ENCODE peak calls at places on chromosome 1, in ten cellular contexts. S is CD8-positive, alpha-beta T cell; Z is kidney epithelial cell; Q is GM06990; G is cardiac muscle cell; A is suprapubic skin; I is ovary; M is SK-N-SH; V is GM23248; D is PC-3. U is an unnamed sample. For H3K27me3, the result is how much of the 10 kb centered on the place peaks cover.

GRCh38 chr1:33397125-33397506 is 33.8 kb downstream of the PHC2 start:
- DNase-seq in D (no peak), V (no peak), I (no peak), S (no peak), A (no peak), M (no peak), Z (no peak), Q (no peak), G (no peak), U (no peak)

GRCh38 chr1:109151146-109151545 is 37.2 kb downstream of the ELAPOR1 start:
- DNase-seq in I (no peak), M (no peak), A (no peak), D (peak), S (no peak), Z (peak), Q (no peak), G (peak), V (peak), U (peak)

GRCh38 chr1:7596126-7596755 is 174.9 kb upstream of the VAMP3 start:
- DNase-seq in Z (no peak), V (no peak), D (no peak), I (no peak), M (no peak), S (no peak), Q (no peak), A (peak), G (no peak), U (no peak)

GRCh38 chr1:198273901-198274300 is 117.1 kb downstream of the NEK7 start:
- DNase-seq in G (no peak), A (no peak), M (no peak), Z (no peak), I (no peak), D (peak), S (no peak), V (no peak), Q (no peak), U (no peak)

GRCh38 chr1:231423648-231424047 is 1.6 kb upstream of the EGLN1 start:
- DNase-seq in I (no peak), S (no peak), A (no peak), G (no peak), V (no peak), M (no peak), D (peak), Z (no peak), Q (no peak), U (no peak)

GRCh38 chr1:236120725-236121153 is 21.6 kb upstream of the GPR137B start:
- DNase-seq in D (no peak), G (no peak), Z (no peak), V (no peak), I (no peak), A (no peak), Q (peak), S (no peak), M (no peak), U (no peak)

GRCh38 chr1:177346960-177347359 is 176.2 kb downstream of the BRINP2 start:
- DNase-seq in M (no peak), G (no peak), Q (no peak), S (no peak), Z (no peak), V (no peak), I (no peak), D (no peak), A (no peak), U (no peak)

GRCh38 chr1:9317591-9318331 is 25.1 kb downstream of the SPSB1 start:
- DNase-seq in M (no peak), Z (peak), D (peak), V (peak), I (peak), S (no peak), A (no peak), G (peak), Q (no peak), U (peak)

GRCh38 chr1:15727866-15728534 is 8.1 kb upstream of the SLC25A34 start:
- DNase-seq in I (no peak), G (no peak), M (no peak), V (no peak), Q (no peak), Z (no peak), D (no peak), S (no peak), A (no peak), U (peak)

GRCh38 chr1:245086389-245086969 is 68.3 kb upstream of the KIF26B start:
- DNase-seq in D (no peak), Q (no peak), M (no peak), I (no peak), Z (no peak), S (no peak), A (no peak), V (peak), G (peak), U (no peak)

GRCh38 chr1:228240411-228241240 is 32.8 kb downstream of the OBSCN start:
- DNase-seq in V (no peak), I (no peak), S (no peak), G (no peak), M (no peak), Q (no peak), D (no peak), Z (no peak), A (no peak), U (no peak)

GRCh38 chr1:112309499-112309898 is 86.5 kb upstream of the CTTNBP2NL start:
- DNase-seq in A (no peak), V (no peak), S (no peak), M (no peak), D (no peak), G (no peak), I (no peak), Q (no peak), Z (no peak), U (no peak)

GRCh38 chr1:117664314-117664713 is 58.5 kb downstream of the TENT5C start:
- DNase-seq in V (no peak), A (no peak), M (no peak), Q (peak), S (no peak), D (no peak), I (no peak), Z (no peak), G (no peak), U (no peak)

GRCh38 chr1:26858891-26859630 is 3.9 kb upstream of the SFN start:
- DNase-seq in I (no peak), G (no peak), V (peak), Q (no peak), S (no peak), Z (no peak), D (peak), A (no peak), M (no peak), U (no peak)

GRCh38 chr1:203492486-203493130 is 1.3 kb upstream of the OPTC start:
- DNase-seq in Z (no peak), M (no peak), A (no peak), Q (no peak), I (no peak), V (no peak), G (no peak), D (no peak), S (no peak), U (no peak)

GRCh38 chr1:94285026-94285654 is 47.8 kb upstream of the ARHGAP29 start:
- DNase-seq in I (no peak), Z (no peak), D (peak), M (no peak), G (no peak), V (peak), S (no peak), A (no peak), Q (no peak), U (no peak)

GRCh38 chr1:7334475-7335035 is 436.5 kb upstream of the VAMP3 start:
- DNase-seq in G (peak), S (no peak), A (peak), Z (peak), Q (no peak), M (peak), D (no peak), V (peak), I (no peak), U (no peak)

GRCh38 chr1:234848972-234849641 is 239.1 kb upstream of the IRF2BP2 start:
- DNase-seq in S (no peak), M (no peak), I (no peak), Q (no peak), A (no peak), D (peak), G (peak), V (peak), Z (peak), U (no peak)

GRCh38 chr1:145425436-145426029 is at the start of gene NBPF20:
- DNase-seq in S (peak), I (peak), V (peak), G (peak), M (peak), Z (peak), D (peak), Q (peak), A (peak), U (peak)

GRCh38 chr1:96843601-96844000 is 122.0 kb downstream of the PTBP2 start:
- DNase-seq in Z (no peak), A (no peak), D (no peak), M (no peak), Q (no peak), V (no peak), I (no peak), G (no peak), S (no peak), U (no peak)

GRCh38 chr1:224873645-224874369 is 55.7 kb upstream of the DNAH14 start:
- DNase-seq in S (no peak), G (peak), Z (no peak), Q (no peak), A (no peak), D (peak), M (no peak), I (no peak), V (peak), U (no peak)

GRCh38 chr1:17013598-17014320 is 2.0 kb upstream of the ATP13A2 start:
- DNase-seq in A (no peak), M (no peak), S (no peak), Z (no peak), D (no peak), G (no peak), Q (no peak), V (no peak), I (no peak), U (peak)

GRCh38 chr1:174153085-174153824 is 6.1 kb upstream of the RABGAP1L start:
- DNase-seq in I (no peak), D (peak), A (no peak), M (no peak), Q (peak), V (peak), S (no peak), G (no peak), Z (no peak), U (no peak)

GRCh38 chr1:25661043-25661807 is 44.6 kb downstream of the MAN1C1 start:
- DNase-seq in Q (no peak), Z (no peak), I (no peak), S (no peak), G (peak), V (peak), D (peak), A (peak), M (no peak), U (peak)

GRCh38 chr1:26318338-26319064 is 743 bp downstream of the CD52 start:
- DNase-seq in M (no peak), V (peak), I (no peak), A (no peak), Q (peak), D (no peak), S (no peak), Z (no peak), G (no peak), U (peak)

GRCh38 chr1:108028841-108029401 is 63.9 kb upstream of the VAV3 start:
- DNase-seq in Z (no peak), I (no peak), M (no peak), G (no peak), S (no peak), Q (no peak), V (no peak), D (no peak), A (no peak), U (no peak)

GRCh38 chr1:51946300-51946699 is 44.2 kb downstream of the RAB3B start:
- DNase-seq in G (no peak), Q (no peak), I (no peak), M (no peak), V (peak), S (no peak), A (no peak), Z (no peak), D (no peak), U (no peak)

GRCh38 chr1:219414250-219414649 is 198.7 kb downstream of the ZC3H11B start:
- DNase-seq in A (no peak), D (peak), M (no peak), G (no peak), S (no peak), Z (no peak), V (no peak), Q (no peak), I (no peak), U (no peak)

GRCh38 chr1:21027805-21028204 is 148.9 kb downstream of the EIF4G3 start:
- DNase-seq in Z (no peak), A (no peak), S (no peak), M (no peak), D (no peak), I (no peak), G (peak), V (no peak), Q (no peak), U (no peak)

GRCh38 chr1:228424685-228425660 is 8.3 kb upstream of the TRIM17 start:
- DNase-seq in A (no peak), V (no peak), D (no peak), I (no peak), S (no peak), Q (no peak), M (no peak), Z (no peak), G (no peak), U (no peak)

GRCh38 chr1:64197076-64197475 is 6.3 kb upstream of the UBE2U start:
- DNase-seq in M (no peak), S (no peak), Q (no peak), Z (no peak), A (no peak), I (no peak), V (no peak), D (no peak), G (no peak), U (no peak)

GRCh38 chr1:229756666-229757065 is 130.6 kb downstream of the URB2 start:
- DNase-seq in Q (no peak), D (peak), S (no peak), G (peak), Z (peak), M (no peak), V (peak), A (no peak), I (no peak), U (no peak)

DNA sequence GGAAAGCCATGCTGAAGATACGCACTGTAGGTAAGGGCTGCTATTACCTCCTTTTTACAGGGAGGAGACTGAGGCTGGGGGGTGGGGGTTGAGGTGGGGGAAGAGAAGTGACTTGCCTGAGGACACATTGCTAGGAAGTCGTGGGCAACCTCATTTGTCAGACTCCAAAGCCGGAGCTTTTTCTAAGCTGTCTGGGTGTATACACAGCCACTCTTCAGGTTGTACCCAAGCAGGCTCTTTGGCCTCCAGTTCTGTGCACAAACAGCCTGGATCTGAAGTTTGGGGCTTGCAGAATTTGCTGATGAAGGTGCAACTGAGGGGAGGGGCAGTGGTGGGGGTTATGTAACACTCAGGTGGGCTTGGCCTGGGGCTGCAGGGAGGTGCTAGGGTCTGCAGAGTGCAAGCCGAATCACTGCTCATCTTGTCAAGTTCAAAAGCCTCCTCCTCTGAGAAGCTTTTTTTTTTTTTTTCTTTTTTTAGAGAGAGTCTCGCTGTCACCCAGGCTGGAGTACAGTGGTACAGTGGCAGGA is 16.9 kb downstream of the TINAGL1 start:
- DNase-seq in A (no peak), V (no peak), Z (no peak), S (no peak), M (no peak), I (no peak), Q (no peak), D (no peak), G (no peak), U (no peak)
- H3K27me3 ChIP-seq in A (under half), V (under half), Z (under half), S (under half), M (under half), I (under half), Q (under half), D (under half), G (under half), U (under half)

GRCh38 chr1:161071886-161072371 is 2.2 kb upstream of the ARHGAP30 start:
- DNase-seq in G (peak), V (peak), I (no peak), Z (no peak), D (peak), A (no peak), M (peak), S (peak), Q (peak), U (peak)
- H3K4me3 ChIP-seq in G (no peak), V (no peak), I (no peak), Z (no peak), D (no peak), A (no peak), M (no peak), S (no peak), Q (no peak), U (no peak)

GRCh38 chr1:148353461-148354283 is 129.4 kb downstream of the PPIAL4G start:
- DNase-seq in V (peak), I (no peak), S (no peak), A (no peak), D (peak), G (peak), Q (peak), M (no peak), Z (no peak), U (peak)
- H3K27me3 ChIP-seq in V (half or more), I (under half), S (under half), A (half or more), D (under half), G (half or more), Q (under half), M (under half), Z (under half), U (under half)

DNA sequence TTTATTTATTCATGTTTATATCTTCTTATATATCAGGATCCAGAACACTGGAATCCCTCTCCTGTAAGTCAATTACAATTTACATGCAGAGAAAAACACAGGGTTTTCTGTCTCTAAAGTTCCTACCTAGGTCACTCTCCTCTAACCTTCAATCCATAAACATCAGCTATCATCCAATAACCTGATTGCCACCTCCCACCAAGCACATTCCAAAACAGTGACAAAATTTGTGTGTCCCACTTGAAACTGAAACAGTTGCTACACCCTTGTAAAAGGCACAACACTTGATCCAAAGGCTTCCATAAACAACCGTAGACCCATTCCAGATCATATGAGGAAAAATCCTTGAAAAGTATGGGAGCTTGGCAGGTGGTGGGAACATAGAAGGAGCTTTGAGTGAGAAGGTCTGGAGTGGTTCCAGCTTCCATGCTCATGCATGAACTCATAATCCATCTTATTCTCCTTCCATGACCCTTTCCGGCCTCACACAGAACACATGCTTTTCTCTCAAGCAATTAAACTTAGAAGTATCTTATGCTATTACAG is 82.1 kb upstream of the ATP1A1 start:
- DNase-seq in V (no peak), G (no peak), I (no peak), S (no peak), Z (no peak), M (no peak), A (no peak), D (no peak), Q (no peak), U (no peak)
- H3K4me3 ChIP-seq in V (no peak), G (no peak), I (no peak), S (no peak), Z (no peak), M (no peak), A (no peak), D (no peak), Q (no peak), U (no peak)

GRCh38 chr1:179742291-179742690 is 800 bp upstream of the FAM163A start:
- DNase-seq in D (no peak), I (no peak), V (no peak), Q (no peak), A (no peak), Z (no peak), S (no peak), M (no peak), G (no peak), U (peak)
- H3K27me3 ChIP-seq in D (under half), I (under half), V (half or more), Q (under half), A (half or more), Z (under half), S (under half), M (under half), G (half or more), U (half or more)

DNA sequence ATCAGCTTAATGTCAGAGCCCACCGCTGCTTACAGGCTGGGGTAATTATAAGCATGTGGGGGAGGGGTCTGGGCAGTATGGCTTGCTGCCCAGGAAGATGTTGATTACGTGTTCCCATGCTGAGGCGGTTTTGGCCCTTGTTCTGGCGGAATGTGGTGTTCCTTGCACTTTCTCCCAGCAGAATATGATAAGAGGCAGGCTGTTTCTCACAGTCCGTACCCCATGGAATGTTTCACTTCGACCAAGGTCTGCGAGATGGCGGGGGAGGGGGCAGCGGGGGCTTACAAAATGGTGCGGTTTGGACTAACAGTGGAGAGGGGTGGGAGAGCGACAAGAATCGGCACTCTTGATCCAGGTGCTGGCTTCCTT is 9.8 kb upstream of the HPCAL4 start:
- DNase-seq in Q (no peak), V (peak), G (peak), D (peak), A (no peak), M (no peak), Z (no peak), S (no peak), I (peak), U (no peak)
- H3K4me3 ChIP-seq in Q (no peak), V (no peak), G (no peak), D (no peak), A (peak), M (no peak), Z (no peak), S (no peak), I (no peak), U (peak)

DNA sequence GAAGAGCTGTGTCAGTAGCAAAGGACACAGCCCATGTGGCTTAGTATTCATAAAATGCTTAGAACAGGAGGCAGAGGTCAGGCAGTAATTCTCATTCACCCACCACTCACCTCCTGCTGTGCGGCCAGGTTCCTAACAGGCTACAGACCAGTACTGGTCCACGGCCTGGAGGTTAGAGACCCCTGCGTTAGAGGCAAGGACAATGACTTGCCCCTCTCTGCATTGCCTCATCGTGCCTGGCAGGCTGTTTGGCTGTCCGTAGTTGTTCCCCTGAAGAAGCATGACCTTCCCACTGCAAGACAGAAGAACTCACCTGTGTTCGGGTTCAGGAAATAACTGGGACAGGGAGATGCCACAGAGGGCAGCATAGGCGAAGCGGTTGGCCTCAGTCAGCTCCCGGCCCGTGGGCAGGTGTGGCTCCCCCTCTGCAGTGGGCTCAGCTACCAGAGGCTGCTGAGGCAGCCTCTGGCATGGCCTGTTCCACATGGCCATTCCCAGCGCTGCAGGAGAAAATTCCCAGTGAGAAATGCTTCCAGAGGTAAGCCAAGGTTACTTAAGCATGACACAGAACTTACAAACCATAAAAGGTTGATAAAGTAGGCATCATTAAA is 19.3 kb downstream of the TMCO4 start:
- DNase-seq in V (no peak), S (no peak), D (no peak), Q (no peak), Z (no peak), G (no peak), M (no peak), A (no peak), I (no peak), U (peak)
- H3K27me3 ChIP-seq in V (under half), S (under half), D (under half), Q (under half), Z (under half), G (under half), M (under half), A (under half), I (under half), U (under half)

U was measured in H7.